ENCODE peak calls at places on chromosomes 2 and 18, in seven cellular contexts. One of them, this sample, is unnamed.

GRCh38 chr18:54387631-54388030 is 29.9 kb downstream of the C18orf54 start:
- DNase-seq in smooth muscle cell of the brain vasculature: no peak
- DNase-seq in activated effector memory CD4-positive, alpha-beta T cell treated with anti-CD3 and anti-CD28 coated beads, Interleukin-2, amount 50 U/mL, for 16 hours: no peak
- DNase-seq in EL: peak; percentile 42
- DNase-seq in sciatic nerve: no peak
- DNase-seq in H1: no peak
- DNase-seq in ELF-1: no peak
- DNase-seq in this sample: no peak

GRCh38 chr2:219643788-219644398 is 16.5 kb downstream of the SLC4A3 start:
- DNase-seq in smooth muscle cell of the brain vasculature: no peak
- DNase-seq in activated effector memory CD4-positive, alpha-beta T cell treated with anti-CD3 and anti-CD28 coated beads, Interleukin-2, amount 50 U/mL, for 16 hours: no peak
- DNase-seq in EL: no peak
- DNase-seq in sciatic nerve: no peak
- DNase-seq in H1: no peak
- DNase-seq in ELF-1: no peak
- DNase-seq in this sample: no peak

GRCh38 chr2:213246665-213247281 is 37.5 kb upstream of the SPAG16 start:
- DNase-seq in smooth muscle cell of the brain vasculature: no peak
- DNase-seq in activated effector memory CD4-positive, alpha-beta T cell treated with anti-CD3 and anti-CD28 coated beads, Interleukin-2, amount 50 U/mL, for 16 hours: peak; percentile 79
- DNase-seq in EL: peak; percentile 48
- DNase-seq in sciatic nerve: peak; percentile 66
- DNase-seq in H1: peak; percentile 56
- DNase-seq in ELF-1: no peak
- DNase-seq in this sample: peak; percentile 33

GRCh38 chr18:11391636-11392035 is 217.8 kb upstream of the SLC35G4 start:
- DNase-seq in smooth muscle cell of the brain vasculature: no peak
- DNase-seq in activated effector memory CD4-positive, alpha-beta T cell treated with anti-CD3 and anti-CD28 coated beads, Interleukin-2, amount 50 U/mL, for 16 hours: no peak
- DNase-seq in EL: peak; percentile 29
- DNase-seq in sciatic nerve: no peak
- DNase-seq in H1: no peak
- DNase-seq in ELF-1: no peak
- DNase-seq in this sample: no peak

GRCh38 chr2:56100791-56101312 is 82.9 kb upstream of the CCDC85A start:
- DNase-seq in smooth muscle cell of the brain vasculature: no peak
- DNase-seq in activated effector memory CD4-positive, alpha-beta T cell treated with anti-CD3 and anti-CD28 coated beads, Interleukin-2, amount 50 U/mL, for 16 hours: no peak
- DNase-seq in EL: no peak
- DNase-seq in sciatic nerve: no peak
- DNase-seq in H1: no peak
- DNase-seq in ELF-1: no peak
- DNase-seq in this sample: no peak

GRCh38 chr2:26609839-26610277 is 31.3 kb downstream of the CIB4 start:
- DNase-seq in smooth muscle cell of the brain vasculature: no peak
- DNase-seq in activated effector memory CD4-positive, alpha-beta T cell treated with anti-CD3 and anti-CD28 coated beads, Interleukin-2, amount 50 U/mL, for 16 hours: peak; percentile 61
- DNase-seq in EL: no peak
- DNase-seq in sciatic nerve: no peak
- DNase-seq in H1: peak; percentile 44
- DNase-seq in ELF-1: no peak
- DNase-seq in this sample: no peak

GRCh38 chr18:8207996-8208395 is 401.2 kb upstream of the RAB12 start:
- DNase-seq in smooth muscle cell of the brain vasculature: no peak
- DNase-seq in activated effector memory CD4-positive, alpha-beta T cell treated with anti-CD3 and anti-CD28 coated beads, Interleukin-2, amount 50 U/mL, for 16 hours: no peak
- DNase-seq in EL: no peak
- DNase-seq in sciatic nerve: no peak
- DNase-seq in H1: no peak
- DNase-seq in ELF-1: no peak
- DNase-seq in this sample: no peak

GRCh38 chr2:54772531-54772930 is 49.1 kb downstream of the EML6 start:
- DNase-seq in smooth muscle cell of the brain vasculature: no peak
- DNase-seq in activated effector memory CD4-positive, alpha-beta T cell treated with anti-CD3 and anti-CD28 coated beads, Interleukin-2, amount 50 U/mL, for 16 hours: no peak
- DNase-seq in EL: no peak
- DNase-seq in sciatic nerve: no peak
- DNase-seq in H1: no peak
- DNase-seq in ELF-1: no peak
- DNase-seq in this sample: no peak

This sample was measured in stimulated activated naive CD4-positive, alpha-beta T cell treated with Interleukin-2 at 50 U/mL for 16 hours.